ENCODE peak calls at places on chromosomes 4 and X, in four cellular contexts. N is activated T-cell treated with anti-CD3 and anti-CD28 coated beads for 1 hour, T is A549, B is activated gamma-delta T cell treated with Interleukin-2 at 50 U/mL for 16 hours. M is an unnamed sample.

GRCh38 chrX:153921511-153922285 is 4.4 kb downstream of the ARHGAP4 start:
- DNase-seq in N (no peak), T (no peak), B (no peak), M (no peak)

GRCh38 chrX:49884290-49884862 is 5.1 kb downstream of the USP27X start:
- DNase-seq in N (peak), T (peak), B (peak), M (peak)

GRCh38 chr4:110128092-110128989 is 70.1 kb downstream of the ELOVL6 start:
- DNase-seq in N (no peak), T (no peak), B (no peak), M (no peak)

GRCh38 chr4:158999849-159000248 is 103.0 kb upstream of the RAPGEF2 start:
- DNase-seq in N (no peak), T (no peak), B (no peak), M (no peak)

GRCh38 chr4:138576684-138577083 is 334.5 kb upstream of the SLC7A11 start:
- DNase-seq in N (no peak), T (peak), B (no peak), M (no peak)

GRCh38 chr4:146957252-146957651 is 11.6 kb upstream of the TTC29 start:
- DNase-seq in N (no peak), T (no peak), B (no peak), M (no peak)

GRCh38 chr4:140103676-140104075 is 50.3 kb downstream of the MAML3 start:
- DNase-seq in N (no peak), T (no peak), B (peak), M (no peak)

GRCh38 chr4:7759221-7759620 is 180.4 kb downstream of the AFAP1 start:
- DNase-seq in N (peak), T (no peak), B (peak), M (peak)

GRCh38 chr4:183960912-183961569 is 55.9 kb downstream of the STOX2 start:
- DNase-seq in N (no peak), T (no peak), B (no peak), M (no peak)

M was measured in CD8-positive, alpha-beta memory T cell.